ENCODE peak calls at places on chromosome 11, in four cellular contexts. L is fibroblast of the aortic adventitia; O is AG10803; E is CD8-positive, alpha-beta T cell. J is an unnamed sample.

GRCh38 chr11:4072668-4073285 is 21.8 kb upstream of the RRM1 start:
- DNase-seq in L (peak; percentile 89), O (peak; percentile 75), E (peak; percentile 35), J (peak; percentile 57)

GRCh38 chr11:39810358-39810757 is 1649.1 kb downstream of the LRRC4C start:
- DNase-seq in L (no peak), O (no peak), E (no peak), J (no peak)

GRCh38 chr11:65992056-65992455 is 9.9 kb downstream of the EIF1AD start:
- DNase-seq in L (no peak), O (no peak), E (no peak), J (no peak)

GRCh38 chr11:18524248-18524647 is 2.5 kb downstream of the TSG101 start:
- DNase-seq in L (no peak), O (no peak), E (no peak), J (no peak)

GRCh38 chr11:45104006-45104789 is 42.2 kb upstream of the PRDM11 start:
- DNase-seq in L (no peak), O (no peak), E (no peak), J (no peak)

GRCh38 chr11:68039526-68040086 is 781 bp downstream of the TCIRG1 start:
- DNase-seq in L (no peak), O (no peak), E (no peak), J (no peak)

GRCh38 chr11:11519184-11519583 is 102.6 kb downstream of the GALNT18 start:
- DNase-seq in L (no peak), O (no peak), E (no peak), J (no peak)

GRCh38 chr11:26571861-26572654 is at the start of gene MUC15:
- DNase-seq in L (no peak), O (no peak), E (no peak), J (no peak)

GRCh38 chr11:99781074-99781473 is 760.3 kb downstream of the CNTN5 start:
- DNase-seq in L (no peak), O (no peak), E (no peak), J (no peak)

GRCh38 chr11:37449146-37449545 is 851.1 kb upstream of the RAG2 start:
- DNase-seq in L (peak; percentile 85), O (peak; percentile 19), E (no peak), J (peak; percentile 0)

GRCh38 chr11:71127806-71128205 is 124.6 kb downstream of the SHANK2 start:
- DNase-seq in L (no peak), O (no peak), E (no peak), J (no peak)

GRCh38 chr11:97414801-97415200 is 1025.0 kb downstream of the JRKL start:
- DNase-seq in L (no peak), O (no peak), E (no peak), J (no peak)